ENCODE peak calls at places on chromosomes 13 and 19, in ten cellular contexts. One of them, this sample, is unnamed.

GRCh38 chr13:78323848-78324247 is 279.5 kb downstream of the POU4F1 start:
- DNase-seq in ovary: no peak
- DNase-seq in SK-N-SH: no peak
- DNase-seq in A549: no peak
- DNase-seq in RWPE2: no peak
- DNase-seq in fibroblast of pulmonary artery: peak; percentile 23
- DNase-seq in epithelial cell of proximal tubule: no peak
- DNase-seq in lung: no peak
- DNase-seq in body of pancreas: no peak
- DNase-seq in choroid plexus epithelial cell: peak; percentile 9
- DNase-seq in this sample: no peak

GRCh38 chr19:14505488-14506239 is 9.7 kb upstream of the GIPC1 start:
- DNase-seq in body of pancreas: peak; percentile 54
- DNase-seq in ovary: no peak
- DNase-seq in choroid plexus epithelial cell: peak; percentile 76
- DNase-seq in lung: peak; percentile 84
- DNase-seq in RWPE2: peak; percentile 92
- DNase-seq in A549: peak; percentile 68
- DNase-seq in epithelial cell of proximal tubule: no peak
- DNase-seq in SK-N-SH: peak; percentile 78
- DNase-seq in fibroblast of pulmonary artery: peak; percentile 56
- DNase-seq in this sample: peak; percentile 74

GRCh38 chr19:44985445-44985844 is 15.8 kb upstream of the RELB start:
- DNase-seq in lung: no peak
- DNase-seq in epithelial cell of proximal tubule: no peak
- DNase-seq in A549: no peak
- DNase-seq in body of pancreas: no peak
- DNase-seq in ovary: no peak
- DNase-seq in RWPE2: no peak
- DNase-seq in SK-N-SH: no peak
- DNase-seq in fibroblast of pulmonary artery: no peak
- DNase-seq in choroid plexus epithelial cell: no peak
- DNase-seq in this sample: no peak

GRCh38 chr19:47511128-47511517 is 3.7 kb downstream of the NAPA start:
- DNase-seq in choroid plexus epithelial cell: no peak
- DNase-seq in fibroblast of pulmonary artery: peak; percentile 34
- DNase-seq in body of pancreas: peak; percentile 73
- DNase-seq in epithelial cell of proximal tubule: no peak
- DNase-seq in ovary: peak; percentile 94
- DNase-seq in RWPE2: no peak
- DNase-seq in lung: no peak
- DNase-seq in A549: no peak
- DNase-seq in SK-N-SH: no peak
- DNase-seq in this sample: peak; percentile 63

GRCh38 chr19:49421039-49421877 is 2.0 kb downstream of the PTH2 start:
- DNase-seq in lung: peak; percentile 72
- DNase-seq in epithelial cell of proximal tubule: no peak
- DNase-seq in body of pancreas: peak; percentile 67
- DNase-seq in fibroblast of pulmonary artery: peak; percentile 72
- DNase-seq in choroid plexus epithelial cell: peak; percentile 55
- DNase-seq in ovary: peak; percentile 63
- DNase-seq in SK-N-SH: peak; percentile 95
- DNase-seq in A549: no peak
- DNase-seq in RWPE2: no peak
- DNase-seq in this sample: peak; percentile 75

GRCh38 chr19:41918653-41919244 is 9.5 kb downstream of the ERFL start:
- DNase-seq in epithelial cell of proximal tubule: no peak
- DNase-seq in RWPE2: no peak
- DNase-seq in choroid plexus epithelial cell: peak; percentile 30
- DNase-seq in body of pancreas: no peak
- DNase-seq in fibroblast of pulmonary artery: no peak
- DNase-seq in SK-N-SH: no peak
- DNase-seq in lung: no peak
- DNase-seq in ovary: no peak
- DNase-seq in A549: no peak
- DNase-seq in this sample: no peak

GRCh38 chr19:46924874-46925547 is 64.2 kb downstream of the ARHGAP35 start:
- DNase-seq in A549: peak; percentile 40
- DNase-seq in body of pancreas: no peak
- DNase-seq in SK-N-SH: no peak
- DNase-seq in fibroblast of pulmonary artery: no peak
- DNase-seq in ovary: no peak
- DNase-seq in epithelial cell of proximal tubule: no peak
- DNase-seq in choroid plexus epithelial cell: no peak
- DNase-seq in RWPE2: no peak
- DNase-seq in lung: no peak
- DNase-seq in this sample: no peak

GRCh38 chr19:31356587-31357314 is 7.5 kb upstream of the TSHZ3 start:
- DNase-seq in body of pancreas: peak; percentile 45
- DNase-seq in epithelial cell of proximal tubule: no peak
- DNase-seq in lung: no peak
- DNase-seq in RWPE2: no peak
- DNase-seq in A549: no peak
- DNase-seq in SK-N-SH: peak; percentile 32
- DNase-seq in fibroblast of pulmonary artery: no peak
- DNase-seq in choroid plexus epithelial cell: no peak
- DNase-seq in ovary: no peak
- DNase-seq in this sample: no peak

GRCh38 chr19:19083413-19084178 is 19.8 kb downstream of the SLC25A42 start:
- DNase-seq in body of pancreas: no peak
- DNase-seq in ovary: no peak
- DNase-seq in choroid plexus epithelial cell: no peak
- DNase-seq in SK-N-SH: no peak
- DNase-seq in fibroblast of pulmonary artery: no peak
- DNase-seq in RWPE2: no peak
- DNase-seq in lung: peak; percentile 67
- DNase-seq in epithelial cell of proximal tubule: no peak
- DNase-seq in A549: no peak
- DNase-seq in this sample: no peak

GRCh38 chr19:11735375-11735774 is 3.4 kb downstream of the ZNF823 start:
- DNase-seq in body of pancreas: no peak
- DNase-seq in SK-N-SH: no peak
- DNase-seq in A549: no peak
- DNase-seq in lung: no peak
- DNase-seq in fibroblast of pulmonary artery: no peak
- DNase-seq in choroid plexus epithelial cell: no peak
- DNase-seq in epithelial cell of proximal tubule: no peak
- DNase-seq in RWPE2: no peak
- DNase-seq in ovary: no peak
- DNase-seq in this sample: no peak

GRCh38 chr19:11736696-11737095 is 2.0 kb downstream of the ZNF823 start:
- DNase-seq in ovary: no peak
- DNase-seq in SK-N-SH: peak; percentile 21
- DNase-seq in A549: no peak
- DNase-seq in choroid plexus epithelial cell: peak; percentile 17
- DNase-seq in lung: peak; percentile 28
- DNase-seq in body of pancreas: peak; percentile 31
- DNase-seq in epithelial cell of proximal tubule: no peak
- DNase-seq in fibroblast of pulmonary artery: peak; percentile 33
- DNase-seq in RWPE2: no peak
- DNase-seq in this sample: peak; percentile 86

GRCh38 chr19:11738746-11739620 is at the start of gene ZNF823:
- DNase-seq in fibroblast of pulmonary artery: peak; percentile 98
- DNase-seq in SK-N-SH: peak; percentile 95
- DNase-seq in choroid plexus epithelial cell: peak; percentile 97
- DNase-seq in A549: peak; percentile 65
- DNase-seq in epithelial cell of proximal tubule: peak; percentile 93
- DNase-seq in ovary: peak; percentile 99
- DNase-seq in RWPE2: peak; percentile 98
- DNase-seq in lung: peak; percentile 99
- DNase-seq in body of pancreas: peak; percentile 100
- DNase-seq in this sample: peak; percentile 97

DNA sequence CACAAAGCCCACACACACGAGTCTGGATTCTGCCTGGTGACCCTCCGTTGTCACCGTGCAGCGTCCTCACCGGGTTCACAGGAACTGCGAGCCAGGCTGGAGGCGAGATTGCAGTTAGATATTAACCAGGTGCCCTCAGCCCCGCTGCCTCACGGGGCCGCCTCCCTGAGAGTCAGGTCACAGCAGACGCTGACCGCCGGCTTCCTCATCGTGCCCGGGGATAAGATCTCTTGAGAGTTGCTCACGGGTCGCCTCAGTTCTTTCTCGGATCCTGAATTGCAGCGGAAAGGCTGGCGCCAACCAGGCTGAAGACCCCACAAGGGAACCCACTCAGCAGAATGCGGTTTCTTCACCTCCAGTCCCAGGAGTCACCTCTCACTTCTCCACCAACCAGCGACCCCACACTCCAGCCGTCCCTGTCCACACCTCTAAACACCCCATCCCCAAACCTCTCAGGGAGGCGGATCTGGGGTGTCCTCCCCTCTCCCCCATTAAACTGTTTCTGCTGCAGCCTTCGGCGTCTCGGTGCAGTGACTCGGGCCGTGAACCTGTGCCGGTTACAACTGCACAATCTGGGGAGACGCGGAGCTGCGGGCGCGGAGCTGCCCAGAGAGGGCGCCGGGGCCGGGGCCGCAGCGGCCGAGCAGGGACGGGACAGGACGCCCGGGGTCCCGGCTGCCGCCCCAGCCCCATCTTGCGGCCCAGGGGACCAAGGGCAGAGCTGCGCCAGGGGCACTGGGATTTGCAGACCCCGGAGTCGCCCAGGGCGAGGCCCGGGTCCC is 591 bp downstream of the ZNF823 start:
- DNase-seq in SK-N-SH: peak; percentile 71
- DNase-seq in choroid plexus epithelial cell: peak; percentile 18
- DNase-seq in fibroblast of pulmonary artery: peak; percentile 22
- DNase-seq in epithelial cell of proximal tubule: peak; percentile 4
- DNase-seq in A549: no peak
- DNase-seq in RWPE2: peak; percentile 70
- DNase-seq in lung: peak; percentile 70
- DNase-seq in body of pancreas: peak; percentile 82
- DNase-seq in ovary: peak; percentile 52
- DNase-seq in this sample: peak; percentile 27
- TF ChIP-seq CTCF in SK-N-SH: no peak
- TF ChIP-seq CTCF in choroid plexus epithelial cell: no peak
- TF ChIP-seq CTCF in fibroblast of pulmonary artery: no peak
- TF ChIP-seq CTCF in epithelial cell of proximal tubule: peak; percentile 20
- TF ChIP-seq CTCF in A549: no peak
- TF ChIP-seq CTCF in RWPE2: peak; percentile 9
- TF ChIP-seq CTCF in lung: no peak
- TF ChIP-seq CTCF in body of pancreas: no peak
- TF ChIP-seq CTCF in ovary: no peak
- TF ChIP-seq CTCF in this sample: no peak

DNA sequence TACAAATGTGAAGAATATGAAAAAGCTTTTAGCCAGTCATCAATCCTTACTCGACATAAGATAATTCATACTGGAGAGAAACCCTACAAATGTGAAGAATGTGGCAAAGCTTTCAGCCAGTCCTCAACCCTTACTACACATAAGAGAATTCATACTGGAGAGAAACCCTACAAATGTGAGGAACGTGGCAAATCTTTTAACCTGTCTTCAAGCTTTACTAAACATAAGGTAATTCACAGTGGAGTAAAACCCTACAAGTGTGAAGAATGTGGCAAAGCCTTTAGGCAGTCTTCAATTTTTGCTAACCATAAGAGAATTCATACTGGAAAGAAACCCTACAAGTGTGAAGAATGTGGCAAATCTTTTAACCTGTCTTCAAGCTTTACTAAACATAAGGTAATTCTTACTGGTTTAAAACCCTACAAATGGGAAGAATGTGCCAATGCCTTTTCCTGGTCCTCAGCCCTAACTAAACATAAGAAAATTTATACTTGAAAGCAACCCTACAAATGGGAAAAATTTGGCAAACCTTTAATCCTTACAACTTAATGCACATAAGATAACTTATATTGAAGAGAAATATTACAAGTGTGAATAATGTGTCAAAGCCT is 74.1 kb upstream of the ZNF681 start:
- DNase-seq in RWPE2: no peak
- DNase-seq in epithelial cell of proximal tubule: no peak
- DNase-seq in A549: no peak
- DNase-seq in SK-N-SH: no peak
- DNase-seq in body of pancreas: no peak
- DNase-seq in lung: no peak
- DNase-seq in fibroblast of pulmonary artery: peak; percentile 0
- DNase-seq in ovary: no peak
- DNase-seq in choroid plexus epithelial cell: peak; percentile 1
- DNase-seq in this sample: no peak
- H3K4me3 ChIP-seq in RWPE2: no peak overlapping the region
- H3K4me3 ChIP-seq in epithelial cell of proximal tubule: no peak overlapping the region
- H3K4me3 ChIP-seq in A549: no peak overlapping the region
- H3K4me3 ChIP-seq in SK-N-SH: no peak overlapping the region
- H3K4me3 ChIP-seq in body of pancreas: no peak overlapping the region
- H3K4me3 ChIP-seq in lung: no peak overlapping the region
- H3K4me3 ChIP-seq in fibroblast of pulmonary artery: no peak overlapping the region
- H3K4me3 ChIP-seq in ovary: no peak overlapping the region
- H3K4me3 ChIP-seq in choroid plexus epithelial cell: no peak overlapping the region
- H3K4me3 ChIP-seq in this sample: no peak overlapping the region

DNA sequence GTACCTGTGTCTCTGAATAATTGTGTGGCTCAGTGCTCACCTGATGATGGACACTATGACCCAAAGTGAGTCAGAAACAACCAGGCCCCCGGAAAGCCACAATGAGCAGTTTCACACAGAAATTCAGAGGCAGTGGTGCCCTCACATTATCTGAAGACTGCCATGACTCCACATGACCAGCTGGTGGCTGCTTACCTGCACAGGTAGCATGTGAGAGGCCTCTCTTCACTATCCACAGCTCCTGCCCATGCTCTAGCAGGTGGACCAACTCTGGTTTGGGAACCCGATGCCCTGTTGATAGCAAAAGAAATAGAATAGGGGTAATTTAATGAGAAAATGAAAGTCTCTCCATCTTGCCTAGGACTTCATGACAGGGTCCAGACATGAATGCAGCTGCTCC is 7.2 kb downstream of the ZNF550 start:
- DNase-seq in choroid plexus epithelial cell: no peak
- DNase-seq in A549: no peak
- DNase-seq in body of pancreas: no peak
- DNase-seq in ovary: no peak
- DNase-seq in epithelial cell of proximal tubule: no peak
- DNase-seq in RWPE2: no peak
- DNase-seq in fibroblast of pulmonary artery: no peak
- DNase-seq in lung: no peak
- DNase-seq in SK-N-SH: no peak
- DNase-seq in this sample: no peak
- TF ChIP-seq CTCF in choroid plexus epithelial cell: no peak
- TF ChIP-seq CTCF in A549: no peak
- TF ChIP-seq CTCF in body of pancreas: no peak
- TF ChIP-seq CTCF in ovary: no peak
- TF ChIP-seq CTCF in epithelial cell of proximal tubule: no peak
- TF ChIP-seq CTCF in RWPE2: no peak
- TF ChIP-seq CTCF in fibroblast of pulmonary artery: no peak
- TF ChIP-seq CTCF in lung: no peak
- TF ChIP-seq CTCF in SK-N-SH: no peak
- TF ChIP-seq CTCF in this sample: no peak

DNA sequence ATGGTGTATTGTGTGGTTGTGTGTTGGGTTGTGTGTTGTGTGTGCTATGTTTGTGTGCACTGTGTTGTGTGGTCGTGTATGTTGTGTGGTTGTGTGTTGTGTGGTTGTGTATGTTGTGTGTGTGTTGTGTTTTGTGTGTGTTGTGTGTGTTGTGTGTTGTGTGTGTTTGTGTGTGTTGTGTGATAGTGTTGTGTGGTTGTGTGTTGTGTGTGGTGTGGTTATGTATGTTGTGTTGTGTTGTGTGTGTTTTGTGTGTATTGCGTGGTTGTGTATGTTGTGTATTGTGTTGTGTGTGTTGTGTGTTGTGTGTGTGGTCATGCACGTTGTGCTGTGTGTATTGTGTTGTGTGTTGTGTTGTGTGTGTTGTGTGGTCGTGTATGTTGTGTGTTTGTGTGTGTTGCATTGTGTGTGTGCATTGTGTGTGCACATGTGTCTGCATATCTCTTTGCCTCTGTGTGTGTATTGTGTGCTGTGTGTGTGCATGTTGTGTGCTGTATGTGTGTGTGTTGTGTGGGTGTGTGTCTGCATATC is 2.9 kb downstream of the C3 start:
- DNase-seq in ovary: no peak
- DNase-seq in lung: no peak
- DNase-seq in A549: no peak
- DNase-seq in body of pancreas: no peak
- DNase-seq in SK-N-SH: no peak
- DNase-seq in fibroblast of pulmonary artery: peak; percentile 25
- DNase-seq in RWPE2: no peak
- DNase-seq in choroid plexus epithelial cell: no peak
- DNase-seq in epithelial cell of proximal tubule: no peak
- DNase-seq in this sample: no peak
- H3K4me3 ChIP-seq in ovary: no peak overlapping the region
- H3K4me3 ChIP-seq in lung: no peak overlapping the region
- H3K4me3 ChIP-seq in A549: no peak overlapping the region
- H3K4me3 ChIP-seq in body of pancreas: no peak overlapping the region
- H3K4me3 ChIP-seq in SK-N-SH: no peak overlapping the region
- H3K4me3 ChIP-seq in fibroblast of pulmonary artery: no peak overlapping the region
- H3K4me3 ChIP-seq in RWPE2: no peak overlapping the region
- H3K4me3 ChIP-seq in choroid plexus epithelial cell: no peak overlapping the region
- H3K4me3 ChIP-seq in epithelial cell of proximal tubule: no peak overlapping the region
- H3K4me3 ChIP-seq in this sample: no peak overlapping the region

This sample was measured in cardiac fibroblast.